ENCODE peak calls at places on chromosomes 4 and X, in four cellular contexts. One of them, this sample, is unnamed.

GRCh38 chr4:84582988-84583870 is at the start of gene CDS1:
- DNase-seq in keratinocyte: no peak
- DNase-seq in kidney epithelial cell: no peak
- DNase-seq in testis: peak; percentile 37
- DNase-seq in this sample: no peak

GRCh38 chr4:52852696-52853095 is 9.4 kb upstream of the RASL11B start:
- DNase-seq in testis: no peak
- DNase-seq in keratinocyte: no peak
- DNase-seq in kidney epithelial cell: no peak
- DNase-seq in this sample: peak; percentile 53

GRCh38 chr4:138310498-138310897 is 68.3 kb upstream of the SLC7A11 start:
- DNase-seq in testis: no peak
- DNase-seq in kidney epithelial cell: no peak
- DNase-seq in keratinocyte: peak; percentile 2
- DNase-seq in this sample: no peak

GRCh38 chrX:40471965-40472648 is 108.7 kb upstream of the ATP6AP2 start:
- DNase-seq in keratinocyte: no peak
- DNase-seq in testis: peak; percentile 37
- DNase-seq in kidney epithelial cell: peak; percentile 58
- DNase-seq in this sample: peak; percentile 44

GRCh38 chr4:54954656-54955388 is 170.6 kb downstream of the KDR start:
- DNase-seq in testis: no peak
- DNase-seq in kidney epithelial cell: no peak
- DNase-seq in keratinocyte: no peak
- DNase-seq in this sample: no peak

GRCh38 chrX:14673764-14674163 is 144.4 kb downstream of the GLRA2 start:
- DNase-seq in testis: no peak
- DNase-seq in keratinocyte: peak; percentile 46
- DNase-seq in kidney epithelial cell: peak; percentile 87
- DNase-seq in this sample: peak; percentile 80

GRCh38 chr4:44257461-44257860 is 191.1 kb downstream of the KCTD8 start:
- DNase-seq in kidney epithelial cell: no peak
- DNase-seq in keratinocyte: no peak
- DNase-seq in testis: no peak
- DNase-seq in this sample: no peak

GRCh38 chr4:170011921-170012628 is 14.1 kb downstream of the MFAP3L start:
- DNase-seq in keratinocyte: no peak
- DNase-seq in testis: no peak
- DNase-seq in kidney epithelial cell: no peak
- DNase-seq in this sample: no peak

GRCh38 chrX:94831364-94831763 is 1157.4 kb downstream of the FAM133A start:
- DNase-seq in kidney epithelial cell: no peak
- DNase-seq in testis: no peak
- DNase-seq in keratinocyte: no peak
- DNase-seq in this sample: peak; percentile 2

GRCh38 chrX:105880491-105880890 is 58.2 kb downstream of the NRK start:
- DNase-seq in keratinocyte: no peak
- DNase-seq in kidney epithelial cell: no peak
- DNase-seq in testis: no peak
- DNase-seq in this sample: no peak

GRCh38 chrX:49844622-49845021 is 15.5 kb downstream of the PAGE4 start:
- DNase-seq in keratinocyte: no peak
- DNase-seq in testis: no peak
- DNase-seq in kidney epithelial cell: no peak
- DNase-seq in this sample: no peak

GRCh38 chr4:2637956-2638552 is 101.6 kb downstream of the FAM193A start:
- DNase-seq in testis: no peak
- DNase-seq in keratinocyte: no peak
- DNase-seq in kidney epithelial cell: no peak
- DNase-seq in this sample: no peak

GRCh38 chr4:151197258-151197657 is 79.7 kb upstream of the PRSS48 start:
- DNase-seq in keratinocyte: peak; percentile 19
- DNase-seq in kidney epithelial cell: no peak
- DNase-seq in testis: peak; percentile 72
- DNase-seq in this sample: peak; percentile 9

GRCh38 chr4:19729873-19730735 is 521.6 kb upstream of the SLIT2 start:
- DNase-seq in testis: no peak
- DNase-seq in keratinocyte: no peak
- DNase-seq in kidney epithelial cell: no peak
- DNase-seq in this sample: peak; percentile 92

GRCh38 chr4:106034205-106034604 is 138.9 kb downstream of the NPNT start:
- DNase-seq in kidney epithelial cell: no peak
- DNase-seq in keratinocyte: no peak
- DNase-seq in testis: no peak
- DNase-seq in this sample: peak; percentile 4

GRCh38 chr4:177442623-177443155 is 452 bp upstream of the AGA start:
- DNase-seq in keratinocyte: no peak
- DNase-seq in kidney epithelial cell: no peak
- DNase-seq in testis: no peak
- DNase-seq in this sample: peak; percentile 6

GRCh38 chr4:26885912-26886274 is 25.3 kb downstream of the STIM2 start:
- DNase-seq in testis: no peak
- DNase-seq in kidney epithelial cell: no peak
- DNase-seq in keratinocyte: no peak
- DNase-seq in this sample: no peak

GRCh38 chrX:46710425-46710824 is 48.5 kb downstream of the SLC9A7 start:
- DNase-seq in kidney epithelial cell: peak; percentile 61
- DNase-seq in keratinocyte: peak; percentile 66
- DNase-seq in testis: no peak
- DNase-seq in this sample: peak; percentile 23

GRCh38 chrX:123504047-123504446 is 228.8 kb downstream of the THOC2 start:
- DNase-seq in keratinocyte: no peak
- DNase-seq in testis: no peak
- DNase-seq in kidney epithelial cell: no peak
- DNase-seq in this sample: peak; percentile 18

GRCh38 chrX:9847071-9847470 is 60.8 kb downstream of the SHROOM2 start:
- DNase-seq in testis: no peak
- DNase-seq in kidney epithelial cell: peak; percentile 74
- DNase-seq in keratinocyte: no peak
- DNase-seq in this sample: peak; percentile 74

GRCh38 chr4:182917182-182918043 is at the start of gene DCTD:
- DNase-seq in kidney epithelial cell: no peak
- DNase-seq in keratinocyte: no peak
- DNase-seq in testis: peak; percentile 82
- DNase-seq in this sample: peak; percentile 64

GRCh38 chr4:793941-794621 is 31.8 kb downstream of the CPLX1 start:
- DNase-seq in keratinocyte: no peak
- DNase-seq in testis: no peak
- DNase-seq in kidney epithelial cell: no peak
- DNase-seq in this sample: no peak

GRCh38 chr4:140078366-140078765 is 75.6 kb downstream of the MAML3 start:
- DNase-seq in keratinocyte: no peak
- DNase-seq in testis: peak; percentile 43
- DNase-seq in kidney epithelial cell: no peak
- DNase-seq in this sample: peak; percentile 75

GRCh38 chr4:38314663-38315062 is 349.3 kb upstream of the KLF3 start:
- DNase-seq in keratinocyte: peak; percentile 55
- DNase-seq in kidney epithelial cell: no peak
- DNase-seq in testis: no peak
- DNase-seq in this sample: peak; percentile 79

GRCh38 chr4:88981571-88981970 is 75.4 kb downstream of the FAM13A start:
- DNase-seq in testis: no peak
- DNase-seq in kidney epithelial cell: no peak
- DNase-seq in keratinocyte: no peak
- DNase-seq in this sample: no peak

GRCh38 chr4:7858498-7858897 is 81.2 kb downstream of the AFAP1 start:
- DNase-seq in testis: no peak
- DNase-seq in keratinocyte: no peak
- DNase-seq in kidney epithelial cell: no peak
- DNase-seq in this sample: no peak

GRCh38 chrX:155747520-155747919 is 133.6 kb upstream of the VAMP7 start:
- DNase-seq in kidney epithelial cell: no peak
- DNase-seq in testis: no peak
- DNase-seq in keratinocyte: no peak
- DNase-seq in this sample: peak; percentile 6

This sample was measured in RPMI7951.